ENCODE peak calls at places on chromosomes 11 and 22, in ten cellular contexts. A, W, H, I, T, J, E, R, O and L are unnamed samples.

GRCh38 chr22:43298062-43298801 is 44.9 kb downstream of the SCUBE1 start:
- DNase-seq in A (no peak), W (no peak), H (no peak), I (no peak), T (no peak), J (no peak), E (no peak), R (no peak), O (no peak), L (no peak)

GRCh38 chr11:59857444-59858434 is 8.5 kb downstream of the TCN1 start:
- DNase-seq in A (peak; percentile 39), W (peak; percentile 24), H (no peak), I (no peak), T (no peak), J (no peak), E (no peak), R (no peak), O (no peak), L (peak; percentile 43)

GRCh38 chr11:44017443-44018126 is 30.2 kb upstream of the ACCSL start:
- DNase-seq in A (no peak), W (no peak), H (no peak), I (no peak), T (no peak), J (no peak), E (no peak), R (no peak), O (no peak), L (no peak)

GRCh38 chr22:45688606-45689080 is 17.0 kb downstream of the ATXN10 start:
- DNase-seq in A (peak; percentile 93), W (peak; percentile 98), H (no peak), I (no peak), T (no peak), J (no peak), E (no peak), R (no peak), O (no peak), L (no peak)

GRCh38 chr11:128879817-128880216 is 11.3 kb upstream of the KCNJ5 start:
- DNase-seq in A (no peak), W (no peak), H (no peak), I (no peak), T (no peak), J (peak; percentile 36), E (no peak), R (no peak), O (no peak), L (no peak)

GRCh38 chr11:13875643-13876042 is 86.9 kb upstream of the SPON1 start:
- DNase-seq in A (no peak), W (no peak), H (no peak), I (no peak), T (peak; percentile 92), J (no peak), E (no peak), R (no peak), O (no peak), L (no peak)

GRCh38 chr11:61041755-61042518 is 60.4 kb upstream of the CD5 start:
- DNase-seq in A (no peak), W (no peak), H (no peak), I (peak; percentile 66), T (no peak), J (peak; percentile 95), E (no peak), R (peak; percentile 48), O (peak; percentile 38), L (no peak)

GRCh38 chr11:123173040-123173855 is 21.8 kb downstream of the CLMP start:
- DNase-seq in A (peak; percentile 97), W (peak; percentile 98), H (no peak), I (no peak), T (no peak), J (no peak), E (no peak), R (no peak), O (no peak), L (no peak)

GRCh38 chr22:42471441-42471840 is 39.2 kb upstream of the NFAM1 start:
- DNase-seq in A (no peak), W (no peak), H (no peak), I (no peak), T (no peak), J (no peak), E (no peak), R (no peak), O (no peak), L (no peak)

GRCh38 chr22:37431811-37432707 is 4.8 kb upstream of the ELFN2 start:
- DNase-seq in A (peak; percentile 99), W (peak; percentile 99), H (no peak), I (no peak), T (peak; percentile 44), J (no peak), E (no peak), R (no peak), O (no peak), L (no peak)

GRCh38 chr11:11451501-11452005 is 98.5 kb upstream of the CSNK2A3 start:
- DNase-seq in A (peak; percentile 92), W (peak; percentile 13), H (no peak), I (no peak), T (no peak), J (no peak), E (no peak), R (no peak), O (no peak), L (no peak)

GRCh38 chr22:20645954-20646353 is 128.0 kb upstream of the SERPIND1 start:
- DNase-seq in A (no peak), W (no peak), H (no peak), I (no peak), T (no peak), J (no peak), E (no peak), R (no peak), O (no peak), L (no peak)

GRCh38 chr22:44505796-44506354 is 7.8 kb upstream of the RTL6 start:
- DNase-seq in A (no peak), W (no peak), H (no peak), I (no peak), T (peak; percentile 67), J (no peak), E (no peak), R (no peak), O (no peak), L (no peak)

GRCh38 chr11:57641426-57641825 is 8.3 kb downstream of the YPEL4 start:
- DNase-seq in A (peak; percentile 14), W (peak; percentile 64), H (no peak), I (no peak), T (peak; percentile 70), J (peak; percentile 13), E (no peak), R (no peak), O (no peak), L (peak; percentile 62)

GRCh38 chr22:20798974-20799373 is 25.1 kb downstream of the SERPIND1 start:
- DNase-seq in A (no peak), W (no peak), H (no peak), I (no peak), T (no peak), J (no peak), E (no peak), R (no peak), O (no peak), L (no peak)

GRCh38 chr11:76742912-76743311 is 40.2 kb upstream of the TSKU start:
- DNase-seq in A (no peak), W (no peak), H (no peak), I (no peak), T (no peak), J (no peak), E (no peak), R (no peak), O (no peak), L (no peak)

GRCh38 chr22:50262460-50262911 is 1.0 kb upstream of the MAPK12 start:
- DNase-seq in A (peak; percentile 30), W (no peak), H (no peak), I (no peak), T (no peak), J (no peak), E (no peak), R (no peak), O (no peak), L (no peak)

GRCh38 chr11:18617688-18618340 is 16.3 kb downstream of the SPTY2D1 start:
- DNase-seq in A (no peak), W (no peak), H (no peak), I (no peak), T (no peak), J (no peak), E (no peak), R (no peak), O (no peak), L (peak; percentile 57)

GRCh38 chr11:93221539-93221938 is 23.7 kb upstream of the SLC36A4 start:
- DNase-seq in A (no peak), W (no peak), H (no peak), I (no peak), T (no peak), J (peak; percentile 91), E (no peak), R (no peak), O (no peak), L (no peak)

GRCh38 chr11:108289699-108290098 is 66.8 kb downstream of the ATM start:
- DNase-seq in A (no peak), W (no peak), H (no peak), I (no peak), T (no peak), J (no peak), E (no peak), R (no peak), O (no peak), L (no peak)

GRCh38 chr22:19974233-19974861 is 32.7 kb upstream of the TXNRD2 start:
- DNase-seq in A (peak; percentile 19), W (peak; percentile 48), H (no peak), I (no peak), T (peak; percentile 92), J (peak; percentile 84), E (no peak), R (peak; percentile 58), O (no peak), L (no peak)

GRCh38 chr11:55726715-55727324 is 46.4 kb upstream of the OR5D13 start:
- DNase-seq in A (no peak), W (no peak), H (no peak), I (no peak), T (peak; percentile 59), J (no peak), E (no peak), R (no peak), O (no peak), L (no peak)

GRCh38 chr22:50262973-50263617 is 1.6 kb upstream of the MAPK12 start:
- DNase-seq in A (no peak), W (no peak), H (no peak), I (no peak), T (no peak), J (no peak), E (no peak), R (no peak), O (no peak), L (no peak)

GRCh38 chr22:20420157-20420842 is 17.3 kb downstream of the SCARF2 start:
- DNase-seq in A (no peak), W (no peak), H (no peak), I (no peak), T (no peak), J (no peak), E (no peak), R (no peak), O (no peak), L (no peak)

GRCh38 chr22:48198489-48199459 is 1436.3 kb downstream of the TBC1D22A start:
- DNase-seq in A (no peak), W (no peak), H (no peak), I (no peak), T (peak; percentile 19), J (no peak), E (no peak), R (no peak), O (no peak), L (no peak)

GRCh38 chr11:57762235-57762866 is 749 bp downstream of the CTNND1 start:
- DNase-seq in A (no peak), W (no peak), H (no peak), I (no peak), T (no peak), J (no peak), E (no peak), R (no peak), O (no peak), L (no peak)

GRCh38 chr11:134466035-134466908 is 54.2 kb upstream of the B3GAT1 start:
- DNase-seq in A (no peak), W (no peak), H (no peak), I (no peak), T (no peak), J (no peak), E (no peak), R (no peak), O (no peak), L (no peak)

GRCh38 chr11:34065505-34066203 is 14.1 kb downstream of the CAPRIN1 start:
- DNase-seq in A (no peak), W (peak; percentile 25), H (no peak), I (no peak), T (no peak), J (no peak), E (no peak), R (no peak), O (no peak), L (no peak)